ENCODE peak calls at places on chromosome 6, in eight cellular contexts. One of them, this sample, is unnamed.

GRCh38 chr6:22072939-22073338 is 223.9 kb downstream of the PRL start:
- DNase-seq in heart right ventricle: no peak
- DNase-seq in cardiac muscle cell: no peak
- DNase-seq in brain microvascular endothelial cell: no peak
- DNase-seq in fibroblast of lung: peak
- DNase-seq in mammary epithelial cell: no peak
- DNase-seq in PC-9: no peak
- DNase-seq in CD8-positive, alpha-beta T cell: no peak
- DNase-seq in this sample: no peak

GRCh38 chr6:680666-681374 is 12.1 kb downstream of the EXOC2 start:
- DNase-seq in heart right ventricle: no peak
- DNase-seq in cardiac muscle cell: no peak
- DNase-seq in brain microvascular endothelial cell: no peak
- DNase-seq in fibroblast of lung: no peak
- DNase-seq in mammary epithelial cell: peak
- DNase-seq in PC-9: no peak
- DNase-seq in CD8-positive, alpha-beta T cell: no peak
- DNase-seq in this sample: no peak

GRCh38 chr6:129786548-129786947 is 74.6 kb downstream of the TMEM244 start:
- DNase-seq in heart right ventricle: no peak
- DNase-seq in cardiac muscle cell: no peak
- DNase-seq in brain microvascular endothelial cell: peak
- DNase-seq in fibroblast of lung: peak
- DNase-seq in mammary epithelial cell: no peak
- DNase-seq in PC-9: no peak
- DNase-seq in CD8-positive, alpha-beta T cell: no peak
- DNase-seq in this sample: no peak

GRCh38 chr6:132504757-132505156 is 8.2 kb downstream of the STX7 start:
- DNase-seq in heart right ventricle: no peak
- DNase-seq in cardiac muscle cell: no peak
- DNase-seq in brain microvascular endothelial cell: no peak
- DNase-seq in fibroblast of lung: no peak
- DNase-seq in mammary epithelial cell: no peak
- DNase-seq in PC-9: no peak
- DNase-seq in CD8-positive, alpha-beta T cell: no peak
- DNase-seq in this sample: no peak

GRCh38 chr6:113630738-113631535 is 226.2 kb upstream of the MARCKS start:
- DNase-seq in heart right ventricle: peak
- DNase-seq in cardiac muscle cell: peak
- DNase-seq in brain microvascular endothelial cell: peak
- DNase-seq in fibroblast of lung: peak
- DNase-seq in mammary epithelial cell: peak
- DNase-seq in PC-9: no peak
- DNase-seq in CD8-positive, alpha-beta T cell: no peak
- DNase-seq in this sample: no peak

GRCh38 chr6:164034602-164035140 is 620.2 kb downstream of the QKI start:
- DNase-seq in heart right ventricle: no peak
- DNase-seq in cardiac muscle cell: no peak
- DNase-seq in brain microvascular endothelial cell: no peak
- DNase-seq in fibroblast of lung: no peak
- DNase-seq in mammary epithelial cell: no peak
- DNase-seq in PC-9: no peak
- DNase-seq in CD8-positive, alpha-beta T cell: no peak
- DNase-seq in this sample: no peak

GRCh38 chr6:56652231-56652630 is 9.5 kb upstream of the DST start:
- DNase-seq in heart right ventricle: no peak
- DNase-seq in cardiac muscle cell: no peak
- DNase-seq in brain microvascular endothelial cell: no peak
- DNase-seq in fibroblast of lung: no peak
- DNase-seq in mammary epithelial cell: peak
- DNase-seq in PC-9: peak
- DNase-seq in CD8-positive, alpha-beta T cell: no peak
- DNase-seq in this sample: no peak

GRCh38 chr6:17493286-17493685 is 99.9 kb downstream of the CAP2 start:
- DNase-seq in heart right ventricle: no peak
- DNase-seq in cardiac muscle cell: no peak
- DNase-seq in brain microvascular endothelial cell: peak
- DNase-seq in fibroblast of lung: peak
- DNase-seq in mammary epithelial cell: peak
- DNase-seq in PC-9: no peak
- DNase-seq in CD8-positive, alpha-beta T cell: no peak
- DNase-seq in this sample: no peak

GRCh38 chr6:145814035-145814500 is 527 bp downstream of the FBXO30 start:
- DNase-seq in heart right ventricle: peak
- DNase-seq in cardiac muscle cell: peak
- DNase-seq in brain microvascular endothelial cell: peak
- DNase-seq in fibroblast of lung: no peak
- DNase-seq in mammary epithelial cell: peak
- DNase-seq in PC-9: no peak
- DNase-seq in CD8-positive, alpha-beta T cell: peak
- DNase-seq in this sample: peak

GRCh38 chr6:145235207-145235606 is 500.1 kb downstream of the EPM2A start:
- DNase-seq in heart right ventricle: no peak
- DNase-seq in cardiac muscle cell: no peak
- DNase-seq in brain microvascular endothelial cell: no peak
- DNase-seq in fibroblast of lung: no peak
- DNase-seq in mammary epithelial cell: no peak
- DNase-seq in PC-9: no peak
- DNase-seq in CD8-positive, alpha-beta T cell: no peak
- DNase-seq in this sample: no peak

GRCh38 chr6:26594730-26595632 is 1.8 kb upstream of the ABT1 start:
- DNase-seq in heart right ventricle: no peak
- DNase-seq in cardiac muscle cell: no peak
- DNase-seq in brain microvascular endothelial cell: peak
- DNase-seq in fibroblast of lung: peak
- DNase-seq in mammary epithelial cell: peak
- DNase-seq in PC-9: peak
- DNase-seq in CD8-positive, alpha-beta T cell: no peak
- DNase-seq in this sample: no peak

GRCh38 chr6:158879180-158879579 is 60.0 kb upstream of the EZR start:
- DNase-seq in heart right ventricle: no peak
- DNase-seq in cardiac muscle cell: no peak
- DNase-seq in brain microvascular endothelial cell: peak
- DNase-seq in fibroblast of lung: no peak
- DNase-seq in mammary epithelial cell: peak
- DNase-seq in PC-9: no peak
- DNase-seq in CD8-positive, alpha-beta T cell: no peak
- DNase-seq in this sample: no peak
- H3K27ac ChIP-seq in heart right ventricle: no peak
- H3K27ac ChIP-seq in cardiac muscle cell: no peak
- H3K27ac ChIP-seq in brain microvascular endothelial cell: no peak
- H3K27ac ChIP-seq in fibroblast of lung: no peak
- H3K27ac ChIP-seq in mammary epithelial cell: no peak
- H3K27ac ChIP-seq in PC-9: no peak
- H3K27ac ChIP-seq in CD8-positive, alpha-beta T cell: no peak
- H3K27ac ChIP-seq in this sample: no peak

GRCh38 chr6:13769034-13769654 is 45.2 kb downstream of the MCUR1 start:
- DNase-seq in heart right ventricle: no peak
- DNase-seq in cardiac muscle cell: no peak
- DNase-seq in brain microvascular endothelial cell: no peak
- DNase-seq in fibroblast of lung: no peak
- DNase-seq in mammary epithelial cell: no peak
- DNase-seq in PC-9: no peak
- DNase-seq in CD8-positive, alpha-beta T cell: no peak
- DNase-seq in this sample: no peak

GRCh38 chr6:13766201-13766634 is 48.1 kb downstream of the MCUR1 start:
- DNase-seq in heart right ventricle: no peak
- DNase-seq in cardiac muscle cell: no peak
- DNase-seq in brain microvascular endothelial cell: peak
- DNase-seq in fibroblast of lung: peak
- DNase-seq in mammary epithelial cell: peak
- DNase-seq in PC-9: peak
- DNase-seq in CD8-positive, alpha-beta T cell: no peak
- DNase-seq in this sample: peak

GRCh38 chr6:13764996-13765395 is 49.4 kb downstream of the MCUR1 start:
- DNase-seq in heart right ventricle: no peak
- DNase-seq in cardiac muscle cell: no peak
- DNase-seq in brain microvascular endothelial cell: no peak
- DNase-seq in fibroblast of lung: no peak
- DNase-seq in mammary epithelial cell: no peak
- DNase-seq in PC-9: no peak
- DNase-seq in CD8-positive, alpha-beta T cell: no peak
- DNase-seq in this sample: no peak

GRCh38 chr6:13765570-13765969 is 48.8 kb downstream of the MCUR1 start:
- DNase-seq in heart right ventricle: no peak
- DNase-seq in cardiac muscle cell: no peak
- DNase-seq in brain microvascular endothelial cell: no peak
- DNase-seq in fibroblast of lung: no peak
- DNase-seq in mammary epithelial cell: peak
- DNase-seq in PC-9: peak
- DNase-seq in CD8-positive, alpha-beta T cell: no peak
- DNase-seq in this sample: peak

DNA sequence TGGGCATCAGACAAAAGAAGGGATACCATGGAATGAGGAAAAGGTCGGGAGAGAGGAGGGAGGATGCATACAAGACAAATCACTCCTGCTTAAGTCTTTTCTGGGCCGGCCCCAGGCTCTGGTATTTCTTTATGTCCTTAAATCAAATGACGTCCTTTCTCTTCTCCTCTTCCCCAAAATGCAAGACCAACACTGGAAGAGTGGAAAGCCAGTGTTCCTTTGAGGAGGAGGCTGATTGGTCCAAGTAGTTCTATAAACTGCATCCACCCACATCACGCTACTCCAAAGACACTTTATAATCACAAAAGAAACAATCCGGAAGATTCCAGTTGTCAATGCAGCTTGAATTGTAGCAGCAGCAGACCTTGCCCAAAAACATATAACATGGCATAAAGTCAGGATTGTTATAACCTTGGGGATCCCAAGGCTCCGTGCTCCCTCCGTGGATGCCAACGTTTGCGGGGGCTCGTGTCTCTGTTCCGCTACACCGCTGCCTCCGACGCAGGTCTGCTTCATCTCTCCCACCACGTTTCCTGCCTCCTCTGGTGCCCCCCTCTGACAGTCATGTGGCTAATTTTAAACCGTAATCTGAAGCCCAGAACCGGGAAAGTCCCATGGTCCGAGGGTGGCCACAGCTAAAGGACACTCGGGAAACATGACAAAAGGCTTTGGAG is 47.1 kb downstream of the MCUR1 start:
- DNase-seq in heart right ventricle: peak
- DNase-seq in cardiac muscle cell: peak
- DNase-seq in brain microvascular endothelial cell: peak
- DNase-seq in fibroblast of lung: peak
- DNase-seq in mammary epithelial cell: no peak
- DNase-seq in PC-9: no peak
- DNase-seq in CD8-positive, alpha-beta T cell: peak
- DNase-seq in this sample: no peak
- TF ChIP-seq CTCF in heart right ventricle: peak
- TF ChIP-seq CTCF in cardiac muscle cell: peak
- TF ChIP-seq CTCF in brain microvascular endothelial cell: peak
- TF ChIP-seq CTCF in fibroblast of lung: no peak
- TF ChIP-seq CTCF in mammary epithelial cell: no peak
- TF ChIP-seq CTCF in PC-9: no peak
- TF ChIP-seq CTCF in CD8-positive, alpha-beta T cell: peak
- TF ChIP-seq CTCF in this sample: no peak

DNA sequence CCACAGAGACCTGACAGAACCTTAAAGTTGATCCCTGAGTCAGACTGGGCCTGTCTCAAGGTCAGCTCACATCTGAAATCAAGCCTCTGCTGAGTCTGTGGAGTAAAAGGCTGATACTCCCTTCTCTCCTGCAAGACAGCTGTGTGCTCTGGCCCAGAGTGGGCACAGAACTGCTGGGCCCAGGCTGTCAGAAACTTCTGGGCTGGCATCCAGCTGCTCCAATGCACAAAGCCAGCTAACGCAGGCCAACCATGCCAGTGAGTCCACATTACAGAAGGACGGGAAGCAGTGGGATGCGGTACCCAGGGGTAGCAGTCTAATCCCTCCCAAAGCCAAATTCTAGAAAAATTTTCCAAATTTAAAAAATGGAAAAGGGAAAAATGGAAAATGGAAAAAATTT is 11.5 kb upstream of the TRIM31 start:
- DNase-seq in heart right ventricle: no peak
- DNase-seq in cardiac muscle cell: no peak
- DNase-seq in brain microvascular endothelial cell: no peak
- DNase-seq in fibroblast of lung: no peak
- DNase-seq in mammary epithelial cell: no peak
- DNase-seq in PC-9: no peak
- DNase-seq in CD8-positive, alpha-beta T cell: no peak
- DNase-seq in this sample: no peak
- H3K27ac ChIP-seq in heart right ventricle: no peak
- H3K27ac ChIP-seq in cardiac muscle cell: no peak
- H3K27ac ChIP-seq in brain microvascular endothelial cell: no peak
- H3K27ac ChIP-seq in fibroblast of lung: no peak
- H3K27ac ChIP-seq in mammary epithelial cell: no peak
- H3K27ac ChIP-seq in PC-9: no peak
- H3K27ac ChIP-seq in CD8-positive, alpha-beta T cell: no peak
- H3K27ac ChIP-seq in this sample: no peak

GRCh38 chr6:13812359-13812642 is 2.1 kb downstream of the MCUR1 start:
- DNase-seq in heart right ventricle: no peak
- DNase-seq in cardiac muscle cell: no peak
- DNase-seq in brain microvascular endothelial cell: no peak
- DNase-seq in fibroblast of lung: no peak
- DNase-seq in mammary epithelial cell: no peak
- DNase-seq in PC-9: no peak
- DNase-seq in CD8-positive, alpha-beta T cell: no peak
- DNase-seq in this sample: no peak

GRCh38 chr6:13814938-13815575 is 700 bp upstream of the MCUR1 start:
- DNase-seq in heart right ventricle: no peak
- DNase-seq in cardiac muscle cell: peak
- DNase-seq in brain microvascular endothelial cell: no peak
- DNase-seq in fibroblast of lung: peak
- DNase-seq in mammary epithelial cell: peak
- DNase-seq in PC-9: no peak
- DNase-seq in CD8-positive, alpha-beta T cell: no peak
- DNase-seq in this sample: no peak

GRCh38 chr6:13813621-13814175 is 659 bp downstream of the MCUR1 start:
- DNase-seq in heart right ventricle: peak
- DNase-seq in cardiac muscle cell: peak
- DNase-seq in brain microvascular endothelial cell: peak
- DNase-seq in fibroblast of lung: peak
- DNase-seq in mammary epithelial cell: peak
- DNase-seq in PC-9: peak
- DNase-seq in CD8-positive, alpha-beta T cell: no peak
- DNase-seq in this sample: peak

GRCh38 chr6:13813011-13813410 is 1.3 kb downstream of the MCUR1 start:
- DNase-seq in heart right ventricle: no peak
- DNase-seq in cardiac muscle cell: no peak
- DNase-seq in brain microvascular endothelial cell: no peak
- DNase-seq in fibroblast of lung: no peak
- DNase-seq in mammary epithelial cell: no peak
- DNase-seq in PC-9: peak
- DNase-seq in CD8-positive, alpha-beta T cell: no peak
- DNase-seq in this sample: no peak

DNA sequence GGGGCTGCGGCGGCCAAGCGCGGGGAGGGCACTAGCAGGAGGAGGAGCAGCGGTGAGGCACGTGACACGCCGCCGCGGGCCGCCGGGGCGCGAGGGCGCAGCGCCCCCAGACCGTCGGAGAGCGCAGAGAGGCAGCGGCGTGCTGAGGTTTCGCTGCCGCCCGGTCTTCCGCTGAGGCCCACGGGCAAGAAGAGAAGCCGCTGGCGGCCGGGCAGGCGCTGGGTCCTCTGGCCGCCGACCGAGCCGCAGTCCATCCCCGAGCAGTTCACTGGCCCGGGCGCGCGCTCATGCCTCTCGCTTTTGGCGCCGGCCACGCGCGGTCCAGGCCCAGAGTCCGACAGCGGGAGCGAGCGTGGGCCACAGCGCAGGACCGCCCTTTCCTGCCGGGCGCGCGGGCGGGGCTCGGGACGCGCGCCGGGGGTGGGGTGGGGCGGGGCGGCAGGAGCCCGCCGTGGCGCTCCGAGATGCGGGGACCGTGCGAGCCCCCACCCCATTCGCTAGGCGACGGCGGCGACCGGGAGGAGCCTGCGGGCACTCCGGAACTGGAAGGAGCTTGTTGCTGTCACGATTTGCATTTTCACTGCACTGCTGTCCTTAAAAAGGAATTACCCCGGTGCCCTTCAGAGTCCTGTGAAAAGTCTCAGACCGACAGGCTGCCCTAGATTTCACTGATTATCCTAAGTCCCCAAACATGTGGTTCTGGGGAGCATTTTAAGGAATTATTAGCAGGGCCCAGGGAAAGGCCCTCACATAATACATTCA is at the start of gene MCUR1:
- DNase-seq in heart right ventricle: peak
- DNase-seq in cardiac muscle cell: peak
- DNase-seq in brain microvascular endothelial cell: peak
- DNase-seq in fibroblast of lung: peak
- DNase-seq in mammary epithelial cell: peak
- DNase-seq in PC-9: peak
- DNase-seq in CD8-positive, alpha-beta T cell: peak
- DNase-seq in this sample: peak
- TF ChIP-seq CTCF in heart right ventricle: peak
- TF ChIP-seq CTCF in cardiac muscle cell: peak
- TF ChIP-seq CTCF in brain microvascular endothelial cell: no peak
- TF ChIP-seq CTCF in fibroblast of lung: peak
- TF ChIP-seq CTCF in mammary epithelial cell: no peak
- TF ChIP-seq CTCF in PC-9: no peak
- TF ChIP-seq CTCF in CD8-positive, alpha-beta T cell: no peak
- TF ChIP-seq CTCF in this sample: peak